ENCODE peak calls at places on chromosomes 13 and 19, in ten cellular contexts. S is uterus; D is endodermal cell; R is thyroid gland; C is A549; F is OCI-LY7; U is stomach; P is heart left ventricle; G is psoas muscle; L is CD8-positive, alpha-beta T cell. M is an unnamed sample. For H3K9me3, the result is how much of the 10 kb centered on the place peaks cover.

GRCh38 chr13:86403213-86403612 is 604.0 kb upstream of the SLITRK6 start:
- DNase-seq in S (no peak), D (no peak), R (no peak), C (no peak), F (no peak), U (no peak), P (no peak), G (no peak), L (no peak), M (no peak)

GRCh38 chr13:41691276-41691675 is 233.9 kb downstream of the RGCC start:
- DNase-seq in S (no peak), D (no peak), R (no peak), C (no peak), F (no peak), U (no peak), P (no peak), G (no peak), L (no peak), M (no peak)

GRCh38 chr13:53137777-53138176 is 109.2 kb downstream of the OLFM4 start:
- DNase-seq in S (peak), D (no peak), R (peak), C (no peak), F (no peak), U (no peak), P (no peak), G (no peak), L (no peak), M (peak)

GRCh38 chr19:4120933-4121612 is 2.8 kb downstream of the MAP2K2 start:
- DNase-seq in S (no peak), D (no peak), R (no peak), C (no peak), F (no peak), U (no peak), P (no peak), G (no peak), L (no peak), M (no peak)

GRCh38 chr19:46840157-46840942 is 10.3 kb downstream of the AP2S1 start:
- DNase-seq in S (peak), D (peak), R (peak), C (no peak), F (peak), U (peak), P (no peak), G (peak), L (peak), M (no peak)

GRCh38 chr19:12365372-12366162 is at the start of gene ZNF442:
- DNase-seq in S (peak), D (peak), R (peak), C (no peak), F (peak), U (peak), P (peak), G (peak), L (peak), M (peak)

GRCh38 chr19:30367421-30367820 is 4.8 kb upstream of the ZNF536 start:
- DNase-seq in S (no peak), D (no peak), R (no peak), C (no peak), F (no peak), U (no peak), P (no peak), G (no peak), L (no peak), M (no peak)

GRCh38 chr19:51282335-51282734 is 29.1 kb upstream of the IGLON5 start:
- DNase-seq in S (no peak), D (peak), R (no peak), C (no peak), F (no peak), U (no peak), P (no peak), G (no peak), L (no peak), M (no peak)

GRCh38 chr13:20983386-20983785 is 78.0 kb downstream of the LATS2 start:
- DNase-seq in S (no peak), D (no peak), R (no peak), C (no peak), F (no peak), U (no peak), P (no peak), G (no peak), L (no peak), M (no peak)

GRCh38 chr13:35894636-35895035 is 236.5 kb downstream of the DCLK1 start:
- DNase-seq in S (no peak), D (no peak), R (no peak), C (no peak), F (no peak), U (no peak), P (no peak), G (no peak), L (no peak), M (no peak)

GRCh38 chr19:50794778-50795664 is 4.8 kb downstream of the ACP4 start:
- DNase-seq in S (no peak), D (peak), R (peak), C (no peak), F (peak), U (no peak), P (no peak), G (no peak), L (no peak), M (no peak)

GRCh38 chr19:1064661-1065605 is 2.0 kb upstream of the ARHGAP45 start:
- DNase-seq in S (peak), D (peak), R (peak), C (peak), F (peak), U (peak), P (peak), G (peak), L (peak), M (no peak)

GRCh38 chr19:37990362-37990761 is 83.4 kb downstream of the SIPA1L3 start:
- DNase-seq in S (no peak), D (peak), R (no peak), C (no peak), F (no peak), U (no peak), P (no peak), G (no peak), L (no peak), M (no peak)

GRCh38 chr19:1247747-1248453 is 483 bp upstream of the MIDN start:
- DNase-seq in S (no peak), D (peak), R (peak), C (no peak), F (no peak), U (peak), P (peak), G (peak), L (peak), M (no peak)

GRCh38 chr13:99819962-99820361 is 151.6 kb downstream of the ZIC5 start:
- DNase-seq in S (no peak), D (no peak), R (no peak), C (no peak), F (no peak), U (no peak), P (no peak), G (no peak), L (no peak), M (no peak)

GRCh38 chr19:39820696-39821095 is 13.3 kb downstream of the DYRK1B start:
- DNase-seq in S (no peak), D (no peak), R (no peak), C (no peak), F (no peak), U (no peak), P (no peak), G (no peak), L (no peak), M (no peak)

GRCh38 chr13:73913043-73913740 is 221.0 kb downstream of the KLF12 start:
- DNase-seq in S (no peak), D (peak), R (no peak), C (no peak), F (no peak), U (no peak), P (no peak), G (no peak), L (no peak), M (no peak)

GRCh38 chr13:113584870-113585671 is 518 bp downstream of the TFDP1 start:
- DNase-seq in S (peak), D (peak), R (no peak), C (peak), F (peak), U (peak), P (peak), G (peak), L (no peak), M (no peak)

GRCh38 chr13:113584205-113584869 is at the start of gene TFDP1:
- DNase-seq in S (peak), D (peak), R (peak), C (peak), F (peak), U (peak), P (peak), G (peak), L (peak), M (peak)

GRCh38 chr13:113585828-113586355 is 1.3 kb downstream of the TFDP1 start:
- DNase-seq in S (peak), D (peak), R (no peak), C (no peak), F (no peak), U (peak), P (no peak), G (no peak), L (no peak), M (no peak)

GRCh38 chr13:113581871-113582270 is 2.7 kb upstream of the TFDP1 start:
- DNase-seq in S (no peak), D (peak), R (no peak), C (no peak), F (no peak), U (peak), P (no peak), G (no peak), L (no peak), M (no peak)

GRCh38 chr13:113582841-113583631 is 1.5 kb upstream of the TFDP1 start:
- DNase-seq in S (peak), D (peak), R (no peak), C (no peak), F (no peak), U (peak), P (peak), G (peak), L (no peak), M (no peak)
- H3K4me3 ChIP-seq in S (no peak), D (no peak), R (no peak), C (no peak), F (no peak), U (no peak), P (no peak), G (no peak), L (no peak), M (no peak)

GRCh38 chr13:18995259-18995873 is 186.3 kb downstream of the TUBA3C start:
- DNase-seq in S (no peak), D (no peak), R (no peak), C (no peak), F (no peak), U (peak), P (no peak), G (peak), L (no peak), M (no peak)
- H3K9me3 ChIP-seq in S (under half), D (half or more), R (under half), C (under half), F (under half), U (under half), P (under half), G (under half), L (under half), M (half or more)

GRCh38 chr13:29704648-29705047 is 109.2 kb upstream of the SLC7A1 start:
- DNase-seq in S (no peak), D (peak), R (peak), C (no peak), F (no peak), U (no peak), P (peak), G (no peak), L (no peak), M (no peak)

GRCh38 chr13:29706923-29707322 is 111.4 kb upstream of the SLC7A1 start:
- DNase-seq in S (no peak), D (no peak), R (no peak), C (no peak), F (no peak), U (no peak), P (no peak), G (no peak), L (no peak), M (no peak)

GRCh38 chr13:29698106-29698505 is 102.6 kb upstream of the SLC7A1 start:
- DNase-seq in S (no peak), D (no peak), R (no peak), C (no peak), F (no peak), U (no peak), P (no peak), G (no peak), L (no peak), M (no peak)

GRCh38 chr13:29703421-29703820 is 107.9 kb upstream of the SLC7A1 start:
- DNase-seq in S (no peak), D (no peak), R (no peak), C (no peak), F (no peak), U (no peak), P (no peak), G (no peak), L (no peak), M (no peak)

GRCh38 chr13:29702912-29703351 is 107.4 kb upstream of the SLC7A1 start:
- DNase-seq in S (peak), D (peak), R (no peak), C (no peak), F (no peak), U (no peak), P (peak), G (peak), L (no peak), M (peak)
- H3K4me3 ChIP-seq in S (no peak), D (no peak), R (no peak), C (no peak), F (no peak), U (no peak), P (no peak), G (no peak), L (no peak), M (peak)

GRCh38 chr19:58268344-58268743 is 10.4 kb upstream of the ZNF8 start:
- DNase-seq in S (no peak), D (no peak), R (no peak), C (no peak), F (no peak), U (no peak), P (no peak), G (no peak), L (no peak), M (no peak)

GRCh38 chr19:58265100-58265499 is 13.7 kb upstream of the ZNF8 start:
- DNase-seq in S (no peak), D (no peak), R (no peak), C (no peak), F (no peak), U (no peak), P (no peak), G (no peak), L (no peak), M (no peak)

GRCh38 chr19:58261968-58262921 is 16.5 kb upstream of the ZNF8 start:
- DNase-seq in S (no peak), D (no peak), R (no peak), C (no peak), F (peak), U (no peak), P (no peak), G (no peak), L (no peak), M (no peak)

GRCh38 chr19:58261600-58261967 is 17.2 kb upstream of the ZNF8 start:
- DNase-seq in S (no peak), D (no peak), R (no peak), C (no peak), F (no peak), U (no peak), P (no peak), G (no peak), L (no peak), M (no peak)

DNA sequence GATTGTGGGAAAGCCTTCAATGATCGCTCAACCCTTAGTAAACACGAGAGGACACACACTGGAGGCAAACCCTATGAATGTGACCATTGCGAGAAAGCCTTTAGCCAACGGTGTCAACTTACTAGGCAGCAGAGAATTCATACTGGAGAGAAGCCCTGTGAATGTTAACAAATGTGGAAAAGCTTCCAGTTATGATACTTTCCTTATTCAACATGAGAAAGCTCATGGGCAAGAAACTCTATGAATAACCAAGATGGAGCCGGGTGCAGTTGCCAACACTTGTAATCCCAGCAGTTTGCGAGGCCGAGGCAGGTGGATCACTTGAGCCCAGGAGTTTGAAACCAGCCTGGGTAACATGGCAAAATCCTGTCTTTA is 15.8 kb upstream of the ZNF8 start:
- DNase-seq in S (no peak), D (no peak), R (no peak), C (no peak), F (no peak), U (no peak), P (no peak), G (no peak), L (no peak), M (no peak)
- H3K9me3 ChIP-seq in S (half or more), D (half or more), R (under half), C (half or more), F (half or more), U (half or more), P (half or more), G (half or more), L (half or more), M (half or more)

GRCh38 chr19:41353466-41354342 is at the start of gene TGFB1:
- DNase-seq in S (peak), D (peak), R (peak), C (peak), F (peak), U (peak), P (peak), G (peak), L (peak), M (peak)

GRCh38 chr19:41351339-41352245 is 2.1 kb downstream of the TGFB1 start:
- DNase-seq in S (peak), D (peak), R (peak), C (peak), F (peak), U (peak), P (peak), G (peak), L (peak), M (no peak)

GRCh38 chr19:41352609-41353465 is 885 bp downstream of the TGFB1 start:
- DNase-seq in S (peak), D (peak), R (peak), C (peak), F (peak), U (peak), P (peak), G (peak), L (peak), M (no peak)

GRCh38 chr19:41352279-41352608 is 1.5 kb downstream of the TGFB1 start:
- DNase-seq in S (no peak), D (no peak), R (no peak), C (no peak), F (no peak), U (no peak), P (no peak), G (no peak), L (no peak), M (no peak)

DNA sequence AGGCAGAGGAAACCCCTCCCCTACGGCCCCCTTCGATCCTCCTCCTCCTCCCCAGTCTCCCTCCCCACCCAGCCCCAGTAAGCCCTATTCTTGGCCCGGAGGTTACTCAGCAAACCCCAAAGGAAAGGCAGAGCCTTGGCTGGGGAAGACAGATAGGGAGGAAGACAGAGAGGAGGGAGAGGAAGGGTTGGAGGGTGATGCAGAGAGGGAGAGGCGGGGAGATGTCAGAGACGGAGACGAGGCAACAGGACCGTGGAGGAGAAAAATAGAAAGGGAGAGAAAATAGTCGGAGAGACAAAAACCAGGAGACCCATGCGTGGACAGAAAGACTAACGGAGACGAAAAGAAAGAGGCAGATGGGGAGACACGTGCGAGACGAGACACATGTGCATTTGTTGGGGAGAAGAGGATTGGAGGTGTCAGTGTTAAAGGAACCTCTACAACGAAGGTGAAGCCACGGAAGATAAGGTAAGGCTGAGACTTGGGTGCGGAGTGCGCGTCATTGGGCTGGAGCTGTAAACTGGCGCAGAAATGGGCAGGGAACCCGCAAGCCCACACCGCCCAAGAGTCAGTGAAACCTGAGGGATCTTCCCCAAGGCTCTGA is 2.9 kb downstream of the TGFB1 start:
- DNase-seq in S (no peak), D (no peak), R (no peak), C (no peak), F (no peak), U (no peak), P (no peak), G (no peak), L (no peak), M (no peak)
- H3K4me3 ChIP-seq in S (peak), D (peak), R (peak), C (peak), F (peak), U (peak), P (peak), G (peak), L (peak), M (peak)

DNA sequence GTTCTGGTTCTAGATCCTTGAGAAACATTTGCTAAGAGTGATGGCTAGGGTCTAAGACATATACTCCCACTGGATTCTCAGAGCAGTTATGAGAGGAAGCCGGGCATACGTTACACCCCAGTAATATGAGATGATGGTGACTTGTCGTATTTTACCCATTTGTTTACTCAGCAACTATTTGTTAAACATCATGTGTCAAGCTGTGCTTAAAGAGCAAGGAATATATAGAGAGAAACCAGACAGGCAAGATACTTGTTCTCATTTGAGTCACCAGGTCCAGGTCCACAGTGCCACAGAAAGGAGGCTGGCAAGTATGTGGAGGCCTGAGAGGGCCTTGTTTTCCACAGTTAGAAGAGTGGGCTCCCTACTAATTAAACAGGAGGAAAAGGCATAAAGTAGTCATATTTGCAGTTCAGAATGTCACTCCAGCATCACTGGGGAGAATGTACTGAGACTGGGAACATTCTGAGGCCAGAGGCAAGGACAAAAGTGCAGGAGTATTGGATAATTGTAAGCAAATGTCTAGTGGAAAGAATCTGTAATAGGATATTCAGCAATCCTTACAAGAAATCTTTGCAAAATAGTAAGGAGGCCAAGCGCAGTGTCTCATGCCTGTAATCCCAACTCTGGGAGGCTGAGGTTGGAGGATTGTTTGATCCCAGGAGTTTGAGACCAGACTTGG is 142.2 kb downstream of the IRS2 start:
- DNase-seq in S (no peak), D (no peak), R (no peak), C (no peak), F (no peak), U (no peak), P (no peak), G (no peak), L (no peak), M (no peak)
- H3K9me3 ChIP-seq in S (under half), D (under half), R (under half), C (under half), F (under half), U (under half), P (under half), G (under half), L (under half), M (under half)

DNA sequence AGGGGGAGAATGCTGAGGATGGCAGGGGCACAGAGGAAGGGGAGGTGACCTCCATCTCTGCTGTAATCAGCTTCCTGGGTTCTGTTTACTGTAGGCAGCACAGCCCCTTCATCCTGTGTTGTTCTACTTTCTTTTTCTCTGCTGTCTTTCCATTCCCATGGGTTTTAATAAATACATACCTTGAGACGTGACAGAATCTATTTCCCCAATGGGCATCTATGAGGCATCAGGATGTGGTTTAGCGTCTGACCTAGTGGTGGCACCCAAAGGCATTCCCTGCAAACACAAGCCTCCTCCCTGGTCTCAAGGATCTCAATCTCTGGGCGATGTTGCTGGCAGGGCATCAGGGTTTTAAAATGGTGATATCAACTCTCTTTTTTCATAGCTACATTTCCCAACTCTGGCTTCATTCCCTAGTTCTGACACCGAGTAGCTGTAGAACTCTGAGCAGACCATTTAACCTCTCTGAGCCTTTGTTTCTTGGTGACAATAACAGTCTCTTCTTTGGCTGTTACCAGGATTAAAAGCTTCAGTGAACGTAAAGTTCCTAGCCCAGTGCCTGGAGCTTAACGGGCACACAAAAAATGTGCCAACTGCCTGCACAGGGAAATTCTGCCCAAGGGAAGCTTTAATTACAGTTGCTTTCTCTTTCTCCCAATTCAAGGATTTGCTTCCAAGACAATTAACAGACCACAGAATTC is 60.9 kb downstream of the ALOX5AP start:
- DNase-seq in S (no peak), D (no peak), R (peak), C (peak), F (peak), U (no peak), P (no peak), G (no peak), L (no peak), M (no peak)
- H3K4me3 ChIP-seq in S (no peak), D (no peak), R (no peak), C (no peak), F (no peak), U (peak), P (no peak), G (peak), L (no peak), M (no peak)

M was measured in AG04450.